ENCODE peak calls at places on chromosomes 4 and X, in seven cellular contexts. N is PC-9, P is NCI-H187 treated with DMSO at 0.1 percent for 48 hours, C is Calu3, W is AG04450, K is HL-60, B is nucleus accumbens. R is an unnamed sample.

GRCh38 chr4:157045507-157046127 is 30.3 kb upstream of the GLRB start:
- DNase-seq in N (peak), P (no peak), W (peak), B (no peak), K (no peak), C (peak), R (no peak)

GRCh38 chrX:29299689-29300088 is 712.4 kb downstream of the IL1RAPL1 start:
- DNase-seq in N (no peak), W (no peak), B (no peak), P (peak), K (no peak), C (peak), R (no peak)

GRCh38 chrX:110015027-110015426 is 12.1 kb downstream of the TMEM164 start:
- DNase-seq in N (no peak), K (no peak), C (no peak), B (no peak), P (no peak), W (no peak), R (no peak)

GRCh38 chr4:8403173-8403753 is 37.3 kb downstream of the ACOX3 start:
- DNase-seq in C (peak), N (peak), P (peak), B (peak), K (peak), W (peak), R (peak)

GRCh38 chr4:680931-681645 is 6.7 kb downstream of the MYL5 start:
- DNase-seq in N (peak), B (no peak), W (no peak), P (no peak), C (peak), K (no peak), R (peak)

GRCh38 chr4:80058740-80059139 is 14.3 kb downstream of the ANTXR2 start:
- DNase-seq in W (no peak), N (no peak), K (peak), B (no peak), P (no peak), C (no peak), R (no peak)

GRCh38 chr4:128512767-128513322 is 225.2 kb upstream of the PGRMC2 start:
- DNase-seq in W (no peak), N (no peak), C (no peak), K (peak), P (no peak), B (no peak), R (no peak)

GRCh38 chrX:47637546-47638195 is 7.9 kb upstream of the CFP start:
- DNase-seq in N (no peak), P (no peak), K (no peak), B (peak), W (no peak), C (no peak), R (peak)

GRCh38 chr4:177117256-177117655 is 192.4 kb upstream of the NEIL3 start:
- DNase-seq in B (no peak), C (no peak), K (no peak), W (no peak), N (no peak), P (no peak), R (no peak)

GRCh38 chr4:41644288-41644914 is 104.1 kb downstream of the PHOX2B start:
- DNase-seq in B (peak), K (no peak), N (no peak), C (peak), W (no peak), P (no peak), R (peak)

GRCh38 chr4:169851750-169852149 is 94.0 kb upstream of the HPF1 start:
- DNase-seq in K (no peak), W (no peak), C (no peak), N (no peak), B (no peak), P (no peak), R (no peak)

GRCh38 chr4:169975131-169975836 is 50.9 kb downstream of the MFAP3L start:
- DNase-seq in B (no peak), C (no peak), N (no peak), W (no peak), P (no peak), K (no peak), R (no peak)

GRCh38 chrX:64093761-64094160 is 111.7 kb downstream of the AMER1 start:
- DNase-seq in C (no peak), B (no peak), W (no peak), K (no peak), N (no peak), P (no peak), R (no peak)

GRCh38 chrX:150967786-150968185 is 15.3 kb upstream of the HMGB3 start:
- DNase-seq in N (no peak), B (no peak), K (no peak), C (peak), P (no peak), W (no peak), R (no peak)

GRCh38 chr4:85408326-85408725 is 66.6 kb upstream of the ARHGAP24 start:
- DNase-seq in B (no peak), W (no peak), C (no peak), N (no peak), P (no peak), K (no peak), R (no peak)

GRCh38 chr4:176187610-176188009 is 7.8 kb downstream of the SPATA4 start:
- DNase-seq in N (no peak), K (no peak), C (no peak), W (no peak), P (no peak), B (no peak), R (no peak)

GRCh38 chr4:188942606-188943005 is 803.4 kb downstream of the TRIML1 start:
- DNase-seq in C (no peak), W (no peak), P (no peak), K (no peak), N (no peak), B (no peak), R (no peak)

GRCh38 chrX:147735364-147735763 is 176.4 kb upstream of the FMR1 start:
- DNase-seq in C (no peak), W (no peak), N (no peak), P (no peak), B (no peak), K (no peak), R (no peak)

GRCh38 chr4:145168578-145169187 is 11.7 kb downstream of the OTUD4 start:
- DNase-seq in N (no peak), W (no peak), P (no peak), K (no peak), C (no peak), B (no peak), R (no peak)

GRCh38 chr4:113750315-113750714 is 11.2 kb downstream of the CAMK2D start:
- DNase-seq in B (no peak), P (no peak), W (no peak), K (no peak), C (no peak), N (no peak), R (no peak)

GRCh38 chr4:94032754-94033153 is 174.9 kb upstream of the SMARCAD1 start:
- DNase-seq in K (no peak), P (no peak), C (no peak), N (no peak), W (no peak), B (no peak), R (no peak)

GRCh38 chr4:136036744-136037143 is 1495.5 kb downstream of the PCDH18 start:
- DNase-seq in K (peak), B (no peak), N (no peak), P (no peak), C (no peak), W (peak), R (no peak)

GRCh38 chr4:168610911-168611530 is 114.2 kb downstream of the PALLD start:
- DNase-seq in W (no peak), B (no peak), K (no peak), N (no peak), P (no peak), C (no peak), R (no peak)

GRCh38 chr4:1082215-1083182 is 30.9 kb downstream of the RNF212 start:
- DNase-seq in W (peak), K (peak), N (peak), P (no peak), C (peak), B (no peak), R (peak)

GRCh38 chr4:85486425-85487101 is 11.6 kb downstream of the ARHGAP24 start:
- DNase-seq in P (no peak), W (no peak), C (no peak), K (no peak), N (no peak), B (no peak), R (no peak)

GRCh38 chr4:56619816-56620215 is 61.3 kb downstream of the HOPX start:
- DNase-seq in K (no peak), N (no peak), C (no peak), W (no peak), P (no peak), B (no peak), R (no peak)

GRCh38 chrX:96682516-96682915 is 2.1 kb upstream of the DIAPH2 start:
- DNase-seq in W (no peak), N (no peak), B (no peak), K (no peak), P (no peak), C (no peak), R (no peak)

GRCh38 chr4:25180524-25181131 is 20.4 kb upstream of the SEPSECS start:
- DNase-seq in K (no peak), N (peak), C (peak), W (no peak), B (no peak), P (peak), R (no peak)

R was measured in Right ventricle myocardium superior.